ENCODE peak calls at places on chromosomes 3 and 15, in five cellular contexts. One of them, this sample, is unnamed. For H3K4me1, the result is how much of the 10 kb centered on the place peaks cover.

GRCh38 chr3:72347819-72348319 is 500.4 kb downstream of the SHQ1 start:
- DNase-seq in ovary: no peak
- DNase-seq in body of pancreas: peak
- DNase-seq in thoracic aorta: peak
- DNase-seq in left lung: peak
- DNase-seq in this sample: peak

GRCh38 chr3:190101320-190102117 is 19.2 kb downstream of the P3H2 start:
- DNase-seq in ovary: no peak
- DNase-seq in thoracic aorta: no peak
- DNase-seq in body of pancreas: no peak
- DNase-seq in left lung: no peak
- DNase-seq in this sample: no peak

GRCh38 chr3:127628788-127629456 is at the start of gene PODXL2:
- DNase-seq in body of pancreas: peak
- DNase-seq in thoracic aorta: no peak
- DNase-seq in left lung: peak
- DNase-seq in ovary: peak
- DNase-seq in this sample: no peak

GRCh38 chr3:172376402-172376801 is 71.9 kb downstream of the GHSR start:
- DNase-seq in thoracic aorta: no peak
- DNase-seq in left lung: no peak
- DNase-seq in ovary: no peak
- DNase-seq in body of pancreas: no peak
- DNase-seq in this sample: no peak

GRCh38 chr3:60240558-60240957 is 1010.7 kb downstream of the FHIT start:
- DNase-seq in thoracic aorta: no peak
- DNase-seq in left lung: no peak
- DNase-seq in body of pancreas: no peak
- DNase-seq in ovary: no peak
- DNase-seq in this sample: no peak

GRCh38 chr3:44060164-44060563 is 181.5 kb upstream of the TOPAZ1 start:
- DNase-seq in body of pancreas: no peak
- DNase-seq in left lung: no peak
- DNase-seq in thoracic aorta: no peak
- DNase-seq in ovary: no peak
- DNase-seq in this sample: no peak

GRCh38 chr15:68042156-68042854 is 11.8 kb upstream of the PIAS1 start:
- DNase-seq in ovary: no peak
- DNase-seq in thoracic aorta: no peak
- DNase-seq in body of pancreas: no peak
- DNase-seq in left lung: no peak
- DNase-seq in this sample: no peak

GRCh38 chr3:139937674-139938279 is 2.8 kb downstream of the CLSTN2 start:
- DNase-seq in body of pancreas: peak
- DNase-seq in ovary: peak
- DNase-seq in left lung: no peak
- DNase-seq in thoracic aorta: no peak
- DNase-seq in this sample: peak

GRCh38 chr15:70259030-70259424 is 161.3 kb upstream of the TLE3 start:
- DNase-seq in thoracic aorta: no peak
- DNase-seq in left lung: peak
- DNase-seq in ovary: peak
- DNase-seq in body of pancreas: peak
- DNase-seq in this sample: peak

GRCh38 chr3:38210141-38210757 is 44.9 kb downstream of the OXSR1 start:
- DNase-seq in body of pancreas: no peak
- DNase-seq in left lung: no peak
- DNase-seq in thoracic aorta: no peak
- DNase-seq in ovary: no peak
- DNase-seq in this sample: no peak

GRCh38 chr3:161388860-161389259 is 17.5 kb upstream of the SPTSSB start:
- DNase-seq in thoracic aorta: no peak
- DNase-seq in left lung: no peak
- DNase-seq in body of pancreas: no peak
- DNase-seq in ovary: no peak
- DNase-seq in this sample: no peak

GRCh38 chr3:50617096-50617791 is at the start of gene MAPKAPK3:
- DNase-seq in left lung: peak
- DNase-seq in thoracic aorta: no peak
- DNase-seq in body of pancreas: peak
- DNase-seq in ovary: peak
- DNase-seq in this sample: no peak

GRCh38 chr15:73989001-73989798 is 2.9 kb downstream of the STOML1 start:
- DNase-seq in left lung: no peak
- DNase-seq in thoracic aorta: no peak
- DNase-seq in ovary: no peak
- DNase-seq in body of pancreas: no peak
- DNase-seq in this sample: no peak

GRCh38 chr15:69346112-69346511 is 47.4 kb downstream of the PAQR5 start:
- DNase-seq in left lung: no peak
- DNase-seq in thoracic aorta: no peak
- DNase-seq in ovary: no peak
- DNase-seq in body of pancreas: no peak
- DNase-seq in this sample: no peak

GRCh38 chr3:10099030-10099429 is 9.0 kb downstream of the FANCD2OS start:
- DNase-seq in body of pancreas: no peak
- DNase-seq in ovary: no peak
- DNase-seq in left lung: no peak
- DNase-seq in thoracic aorta: no peak
- DNase-seq in this sample: no peak

GRCh38 chr3:53269888-53270880 is 14.4 kb upstream of the TKT start:
- DNase-seq in body of pancreas: peak
- DNase-seq in ovary: peak
- DNase-seq in left lung: peak
- DNase-seq in thoracic aorta: peak
- DNase-seq in this sample: peak

GRCh38 chr3:15063238-15063637 is 1.9 kb downstream of the MRPS25 start:
- DNase-seq in body of pancreas: no peak
- DNase-seq in left lung: no peak
- DNase-seq in thoracic aorta: no peak
- DNase-seq in ovary: no peak
- DNase-seq in this sample: no peak

GRCh38 chr3:25476639-25477038 is 48.6 kb downstream of the RARB start:
- DNase-seq in ovary: no peak
- DNase-seq in thoracic aorta: no peak
- DNase-seq in body of pancreas: no peak
- DNase-seq in left lung: no peak
- DNase-seq in this sample: no peak

GRCh38 chr3:44114142-44114541 is 127.5 kb upstream of the TOPAZ1 start:
- DNase-seq in body of pancreas: peak
- DNase-seq in ovary: no peak
- DNase-seq in left lung: peak
- DNase-seq in thoracic aorta: no peak
- DNase-seq in this sample: no peak

GRCh38 chr15:58590901-58591300 is 158.6 kb downstream of the ADAM10 start:
- DNase-seq in body of pancreas: no peak
- DNase-seq in left lung: no peak
- DNase-seq in ovary: no peak
- DNase-seq in thoracic aorta: no peak
- DNase-seq in this sample: no peak

GRCh38 chr3:123584284-123584987 is 417 bp downstream of the HACD2 start:
- DNase-seq in body of pancreas: peak
- DNase-seq in left lung: no peak
- DNase-seq in ovary: no peak
- DNase-seq in thoracic aorta: no peak
- DNase-seq in this sample: peak

GRCh38 chr15:29677450-29677849 is 144.8 kb downstream of the TJP1 start:
- DNase-seq in left lung: no peak
- DNase-seq in body of pancreas: no peak
- DNase-seq in ovary: no peak
- DNase-seq in thoracic aorta: no peak
- DNase-seq in this sample: no peak

GRCh38 chr3:134992586-134992985 is 197.5 kb downstream of the EPHB1 start:
- DNase-seq in ovary: no peak
- DNase-seq in body of pancreas: no peak
- DNase-seq in thoracic aorta: no peak
- DNase-seq in left lung: no peak
- DNase-seq in this sample: no peak

GRCh38 chr3:139982404-139982803 is 47.4 kb downstream of the CLSTN2 start:
- DNase-seq in ovary: no peak
- DNase-seq in body of pancreas: no peak
- DNase-seq in thoracic aorta: no peak
- DNase-seq in left lung: no peak
- DNase-seq in this sample: no peak

GRCh38 chr3:17749281-17749680 is 6.8 kb upstream of the TBC1D5 start:
- DNase-seq in body of pancreas: no peak
- DNase-seq in thoracic aorta: no peak
- DNase-seq in ovary: no peak
- DNase-seq in left lung: no peak
- DNase-seq in this sample: no peak

GRCh38 chr15:95492388-95493070 is 838.0 kb upstream of the NR2F2 start:
- DNase-seq in body of pancreas: no peak
- DNase-seq in thoracic aorta: no peak
- DNase-seq in ovary: no peak
- DNase-seq in left lung: no peak
- DNase-seq in this sample: no peak

GRCh38 chr3:153768559-153769469 is 352.4 kb upstream of the ARHGEF26 start:
- DNase-seq in body of pancreas: peak
- DNase-seq in thoracic aorta: no peak
- DNase-seq in ovary: no peak
- DNase-seq in left lung: no peak
- DNase-seq in this sample: no peak

GRCh38 chr15:38536201-38536676 is 28.4 kb downstream of the RASGRP1 start:
- DNase-seq in body of pancreas: peak
- DNase-seq in thoracic aorta: no peak
- DNase-seq in left lung: no peak
- DNase-seq in ovary: no peak
- DNase-seq in this sample: no peak

GRCh38 chr3:3573341-3573740 is 225.9 kb upstream of the LRRN1 start:
- DNase-seq in left lung: no peak
- DNase-seq in ovary: no peak
- DNase-seq in thoracic aorta: no peak
- DNase-seq in body of pancreas: no peak
- DNase-seq in this sample: no peak

GRCh38 chr3:42043116-42043796 is 47.9 kb upstream of the TRAK1 start:
- DNase-seq in thoracic aorta: no peak
- DNase-seq in ovary: no peak
- DNase-seq in body of pancreas: peak
- DNase-seq in left lung: no peak
- DNase-seq in this sample: no peak

GRCh38 chr15:99105516-99106341 is 849 bp downstream of the SYNM start:
- DNase-seq in thoracic aorta: no peak
- DNase-seq in body of pancreas: peak
- DNase-seq in ovary: peak
- DNase-seq in left lung: peak
- DNase-seq in this sample: no peak

GRCh38 chr15:90903733-90904536 is 833 bp downstream of the MAN2A2 start:
- DNase-seq in body of pancreas: peak
- DNase-seq in ovary: no peak
- DNase-seq in left lung: no peak
- DNase-seq in thoracic aorta: no peak
- DNase-seq in this sample: no peak
- H3K4me1 ChIP-seq in body of pancreas: half or more
- H3K4me1 ChIP-seq in ovary: under half
- H3K4me1 ChIP-seq in left lung: under half
- H3K4me1 ChIP-seq in thoracic aorta: under half
- H3K4me1 ChIP-seq in this sample: half or more

GRCh38 chr3:48088056-48088748 is 72.0 kb upstream of the MAP4 start:
- DNase-seq in body of pancreas: peak
- DNase-seq in thoracic aorta: no peak
- DNase-seq in ovary: no peak
- DNase-seq in left lung: no peak
- DNase-seq in this sample: no peak

GRCh38 chr3:48086736-48087470 is 70.7 kb upstream of the MAP4 start:
- DNase-seq in left lung: no peak
- DNase-seq in body of pancreas: no peak
- DNase-seq in thoracic aorta: no peak
- DNase-seq in ovary: no peak
- DNase-seq in this sample: no peak

GRCh38 chr3:48090166-48090939 is 74.1 kb upstream of the MAP4 start:
- DNase-seq in left lung: no peak
- DNase-seq in thoracic aorta: no peak
- DNase-seq in body of pancreas: no peak
- DNase-seq in ovary: no peak
- DNase-seq in this sample: no peak

GRCh38 chr3:48092270-48092669 is 76.1 kb upstream of the MAP4 start:
- DNase-seq in left lung: no peak
- DNase-seq in body of pancreas: no peak
- DNase-seq in thoracic aorta: no peak
- DNase-seq in ovary: no peak
- DNase-seq in this sample: no peak

DNA sequence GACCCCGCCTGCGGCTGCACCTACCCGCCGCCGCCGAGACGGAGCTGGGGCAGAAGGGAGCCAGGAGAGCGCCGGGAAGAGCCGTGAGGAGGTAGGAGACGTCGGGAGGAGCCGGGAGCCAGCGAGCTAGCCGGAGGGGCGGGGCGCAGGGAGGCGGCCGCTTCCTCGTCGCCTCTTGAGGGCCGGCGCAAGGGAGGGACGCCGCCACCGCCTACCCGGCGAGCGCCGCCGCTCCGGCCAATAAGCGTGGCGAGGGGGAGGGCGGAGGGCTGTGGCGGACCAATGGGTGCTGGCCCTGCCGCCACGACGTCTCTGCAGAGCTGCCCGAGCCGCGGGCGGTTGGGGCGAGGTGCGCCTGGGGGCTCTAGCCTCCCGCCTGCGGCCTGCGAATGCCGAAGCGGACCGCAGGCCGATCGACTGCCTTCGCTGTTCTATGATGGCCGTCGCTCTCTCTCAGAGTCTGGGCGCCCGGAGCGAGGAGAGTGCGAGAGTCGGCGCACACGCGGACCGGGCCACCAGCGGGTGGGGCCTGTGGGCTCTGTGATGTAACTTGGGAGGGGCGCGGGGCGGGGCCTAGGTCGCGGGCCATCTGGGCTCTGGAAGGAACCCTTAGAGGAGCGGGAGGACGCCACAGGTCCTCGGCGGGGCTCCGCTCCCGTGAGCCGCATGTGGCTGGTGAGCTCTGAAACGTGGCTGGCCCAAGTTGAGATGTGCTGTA is 72.7 kb upstream of the MAP4 start:
- DNase-seq in body of pancreas: peak
- DNase-seq in ovary: peak
- DNase-seq in left lung: peak
- DNase-seq in thoracic aorta: peak
- DNase-seq in this sample: peak
- H3K27ac ChIP-seq in body of pancreas: peak
- H3K27ac ChIP-seq in ovary: peak
- H3K27ac ChIP-seq in left lung: peak
- H3K27ac ChIP-seq in thoracic aorta: peak
- H3K27ac ChIP-seq in this sample: peak

DNA sequence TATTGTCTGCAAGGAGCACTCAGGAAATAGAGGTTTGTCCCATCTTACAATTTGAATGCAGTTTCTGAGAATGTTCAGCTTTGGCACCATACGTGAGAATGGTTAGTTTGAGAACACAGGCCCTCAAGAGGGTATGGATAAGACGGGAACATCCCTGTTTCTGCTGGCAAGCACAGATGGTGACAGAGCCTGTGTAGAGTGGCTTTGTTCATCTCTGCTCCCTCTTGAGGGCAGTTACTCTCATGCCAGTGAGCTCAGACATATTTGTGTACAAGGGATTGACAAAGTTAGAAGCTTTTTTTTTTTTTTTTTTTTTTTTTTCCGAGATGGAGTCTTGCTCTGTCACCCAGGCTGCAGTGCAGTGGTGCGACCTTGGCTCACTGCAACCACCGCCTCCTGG is 71.5 kb upstream of the FILIP1L start:
- DNase-seq in ovary: no peak
- DNase-seq in left lung: no peak
- DNase-seq in thoracic aorta: no peak
- DNase-seq in body of pancreas: no peak
- DNase-seq in this sample: no peak
- H3K4me3 ChIP-seq in ovary: no peak
- H3K4me3 ChIP-seq in left lung: no peak
- H3K4me3 ChIP-seq in thoracic aorta: no peak
- H3K4me3 ChIP-seq in body of pancreas: no peak
- H3K4me3 ChIP-seq in this sample: no peak

GRCh38 chr3:19446687-19447086 is 298.4 kb downstream of the KCNH8 start:
- DNase-seq in thoracic aorta: no peak
- DNase-seq in body of pancreas: no peak
- DNase-seq in left lung: no peak
- DNase-seq in ovary: no peak
- DNase-seq in this sample: no peak
- H3K4me1 ChIP-seq in thoracic aorta: under half
- H3K4me1 ChIP-seq in body of pancreas: under half
- H3K4me1 ChIP-seq in left lung: under half
- H3K4me1 ChIP-seq in ovary: under half
- H3K4me1 ChIP-seq in this sample: under half

This sample was measured in tibial nerve.